ENCODE peak calls at places on chromosomes 5 and 9, in seven cellular contexts. W, G, S, N, L, A and V are unnamed samples.

GRCh38 chr5:168712280-168712924 is 133.2 kb upstream of the PANK3 start:
- DNase-seq in S (peak; percentile 1), G (peak; percentile 80), L (no peak), A (peak; percentile 55), W (peak; percentile 38), N (no peak), V (no peak)

GRCh38 chr9:114400219-114400618 is 12.4 kb upstream of the AKNA start:
- DNase-seq in N (no peak), L (no peak), W (no peak), A (no peak), G (no peak), S (no peak), V (no peak)

GRCh38 chr5:97044057-97044456 is 98.4 kb downstream of the LIX1 start:
- DNase-seq in G (no peak), S (peak; percentile 50), L (peak; percentile 34), N (peak; percentile 62), W (no peak), A (peak; percentile 66), V (no peak)

GRCh38 chr9:5489630-5490484 is 20.5 kb upstream of the PDCD1LG2 start:
- DNase-seq in G (no peak), L (no peak), W (no peak), S (no peak), N (no peak), A (no peak), V (no peak)

GRCh38 chr5:115170128-115170923 is 618 bp upstream of the TRIM36 start:
- DNase-seq in L (no peak), W (no peak), S (no peak), A (peak; percentile 49), G (no peak), N (no peak), V (peak; percentile 85)

GRCh38 chr9:22683393-22684075 is 236.9 kb downstream of the DMRTA1 start:
- DNase-seq in A (no peak), G (no peak), L (no peak), N (no peak), W (no peak), S (no peak), V (no peak)

GRCh38 chr5:22892441-22892840 is 39.3 kb upstream of the CDH12 start:
- DNase-seq in G (no peak), L (no peak), S (no peak), N (no peak), A (no peak), W (no peak), V (no peak)

GRCh38 chr9:78630966-78631365 is 334.0 kb downstream of the PSAT1 start:
- DNase-seq in N (no peak), A (no peak), L (no peak), S (no peak), W (no peak), G (no peak), V (no peak)

GRCh38 chr5:148208226-148208625 is 5.4 kb downstream of the SPINK6 start:
- DNase-seq in G (no peak), W (no peak), S (no peak), L (no peak), N (no peak), A (no peak), V (no peak)

GRCh38 chr5:32506251-32506661 is 61.7 kb upstream of the ZFR start:
- DNase-seq in N (peak; percentile 70), G (no peak), W (no peak), L (no peak), A (peak; percentile 86), S (no peak), V (no peak)

GRCh38 chr5:138724470-138725146 is 28.6 kb upstream of the CTNNA1 start:
- DNase-seq in G (no peak), L (no peak), S (no peak), N (peak; percentile 81), W (no peak), A (peak; percentile 30), V (no peak)

DNA sequence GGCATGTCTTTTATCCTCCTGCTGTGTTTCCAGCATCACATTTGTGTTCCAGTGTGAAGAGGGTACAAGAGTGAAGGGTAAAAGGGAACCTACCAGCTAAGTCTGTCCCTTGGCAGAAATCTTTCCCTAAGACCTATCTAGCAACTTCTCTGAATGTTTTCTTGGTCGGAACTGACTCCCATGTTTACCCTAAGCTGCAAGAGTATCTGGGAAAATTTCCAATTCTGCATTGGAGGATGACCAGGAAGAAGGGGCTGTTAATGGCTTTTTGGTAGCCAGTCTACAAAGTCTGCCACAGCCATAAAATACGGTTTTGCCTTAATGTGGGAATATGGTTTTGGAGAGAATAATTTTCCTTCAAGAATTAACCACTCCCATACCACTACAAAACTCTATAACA is 75.1 kb downstream of the MAST4 start:
- DNase-seq in A (no peak), G (no peak), L (no peak), N (no peak), W (no peak), S (no peak), V (no peak)
- TF ChIP-seq POLR2AphosphoS5 in A (no peak), G (no peak), L (no peak), N (no peak), W (no peak), S (no peak), V (no peak)

DNA sequence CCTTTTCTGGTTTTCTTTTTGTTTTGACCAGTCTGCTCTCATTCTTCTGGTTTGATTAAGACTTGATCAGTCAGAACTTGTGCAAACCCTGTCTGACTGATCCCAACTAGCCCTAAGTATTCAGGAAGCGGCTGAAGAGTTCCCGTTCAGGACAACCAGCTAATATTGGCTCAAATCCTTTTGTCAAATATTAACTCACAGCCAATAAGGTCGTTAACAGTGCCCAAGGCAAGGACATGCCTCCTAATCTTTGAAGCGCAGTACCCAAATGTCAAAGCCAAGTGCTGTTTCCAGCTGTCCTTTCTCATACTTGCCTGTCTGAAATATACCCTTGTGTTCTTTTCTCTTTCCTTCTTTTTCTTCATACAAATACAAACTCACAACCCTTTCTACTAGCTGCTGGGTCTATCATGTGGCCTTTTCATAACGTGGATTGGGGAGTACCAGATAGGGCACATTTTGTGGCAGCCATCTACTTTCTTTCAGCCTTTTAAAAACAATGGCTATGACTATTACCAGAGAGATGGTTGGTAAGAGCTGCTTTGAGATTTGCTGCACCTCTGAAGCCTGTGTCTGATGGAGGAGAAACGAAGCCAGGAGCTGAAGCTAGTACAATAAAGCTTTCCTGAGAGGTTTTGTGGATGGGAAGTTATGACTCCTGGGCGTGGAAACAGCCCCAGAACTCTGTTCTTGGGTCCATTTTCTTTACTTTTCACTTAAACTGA is 266.4 kb upstream of the ZNF608 start:
- DNase-seq in W (no peak), N (no peak), L (no peak), G (no peak), A (no peak), S (no peak), V (no peak)
- TF ChIP-seq POLR2AphosphoS5 in W (no peak), N (no peak), L (no peak), G (no peak), A (no peak), S (no peak), V (no peak)

DNA sequence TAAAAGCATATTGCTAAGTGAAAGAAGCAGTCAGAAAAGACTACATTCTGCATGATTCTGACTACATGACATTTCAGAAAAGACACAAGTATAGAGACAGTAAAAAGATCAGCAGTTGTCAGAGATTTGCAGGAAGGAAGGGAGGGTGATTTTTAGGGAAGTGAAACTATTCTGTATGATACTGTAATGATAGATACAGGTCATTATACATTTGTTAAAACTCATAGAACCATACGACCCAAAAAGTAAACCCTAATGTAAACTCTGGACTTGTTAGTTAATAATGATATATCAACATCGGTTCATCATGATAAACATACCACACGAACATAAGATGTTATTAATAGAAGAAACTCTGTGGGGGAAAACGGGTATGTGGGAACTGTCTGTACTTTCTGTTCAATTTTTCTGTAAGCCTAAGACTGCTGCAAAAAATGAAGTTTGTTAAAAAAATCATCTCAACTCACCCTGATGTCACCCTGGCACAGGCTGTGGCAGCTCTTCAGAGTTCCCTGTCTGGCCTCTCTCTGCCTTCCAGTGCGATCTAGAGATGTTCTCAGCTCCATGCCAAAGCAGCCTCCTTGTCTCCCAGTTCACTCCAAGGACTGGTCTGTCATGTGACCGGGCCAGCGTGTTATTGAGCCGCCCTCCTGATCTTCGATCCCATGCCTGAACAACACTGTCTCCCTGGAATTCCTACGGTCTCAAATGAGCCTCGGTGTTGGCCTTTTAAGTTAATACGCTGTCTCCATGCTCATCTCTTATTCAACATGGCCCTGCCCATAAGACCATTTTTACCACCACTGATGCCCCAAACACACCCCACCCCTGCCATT is 35.4 kb downstream of the PRLR start:
- DNase-seq in G (no peak), N (no peak), A (no peak), S (no peak), L (no peak), W (no peak), V (no peak)
- TF ChIP-seq POLR2AphosphoS5 in G (no peak), N (no peak), A (no peak), S (no peak), L (no peak), W (no peak), V (no peak)

DNA sequence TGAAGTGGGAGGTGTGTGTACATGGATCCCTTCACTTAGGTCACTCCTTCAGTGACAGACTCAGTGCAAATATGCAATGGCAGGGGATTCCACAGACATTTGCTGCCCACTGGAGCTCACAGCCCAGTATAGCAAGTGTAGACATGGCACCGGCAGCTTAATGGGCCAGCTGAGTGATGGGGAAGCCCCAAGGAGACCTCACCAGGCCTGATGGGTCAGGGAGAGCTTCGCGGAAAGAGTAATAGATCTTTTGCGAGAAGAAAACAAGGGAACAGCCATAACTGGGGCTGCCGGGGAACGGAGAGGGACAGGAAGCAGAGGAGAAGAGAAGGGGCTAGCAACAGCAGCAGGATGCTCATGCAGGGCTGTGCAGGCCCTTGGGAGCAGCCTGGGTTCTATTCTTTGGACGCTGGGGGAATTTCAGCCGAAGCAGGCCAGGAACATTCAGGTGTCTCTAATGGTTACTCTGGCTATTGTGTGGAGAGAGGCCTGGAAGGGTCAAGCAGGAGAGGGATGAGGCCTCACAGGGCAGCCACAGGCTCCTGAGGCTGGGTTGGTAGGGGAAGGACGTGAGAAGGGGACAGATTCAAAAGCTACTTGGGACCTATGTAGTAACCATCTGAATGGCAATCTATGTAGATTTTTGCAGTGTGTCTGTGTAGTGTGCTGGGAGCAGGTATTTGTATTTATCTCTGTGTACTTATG is 27.0 kb downstream of the TCF7 start:
- DNase-seq in W (peak; percentile 61), A (no peak), G (peak; percentile 77), S (no peak), N (peak; percentile 42), L (peak; percentile 21), V (peak; percentile 47)
- TF ChIP-seq POLR2AphosphoS5 in W (no peak), A (no peak), G (no peak), S (no peak), N (no peak), L (no peak), V (no peak)

GRCh38 chr5:121640298-121640697 is 211.4 kb upstream of the FTMT start:
- DNase-seq in S (no peak), W (no peak), N (no peak), G (no peak), L (no peak), A (no peak), V (no peak)
- TF ChIP-seq POLR2AphosphoS5 in S (no peak), W (no peak), N (no peak), G (no peak), L (no peak), A (no peak), V (no peak)